ENCODE peak calls at places on chromosomes 3 and 15, in nine cellular contexts. One of them, this sample, is unnamed.
A peak's percentile ranks its signal among the peaks of the same experiment; 100 is the strongest.

GRCh38 chr3:13557417-13557816 is 8.5 kb downstream of the FBLN2 start:
- DNase-seq in NCI-H1694 treated with DMSO at 0.1 percent for 48 hours: no peak
- DNase-seq in neuronal stem cell: no peak
- DNase-seq in kidney glomerular epithelial cell: no peak
- DNase-seq in hypothalamus: no peak
- DNase-seq in CD8-positive, alpha-beta T cell: no peak
- DNase-seq in foreskin fibroblast: no peak
- DNase-seq in mammary epithelial cell: no peak
- DNase-seq in CD4-positive, alpha-beta T cell: no peak
- DNase-seq in this sample: no peak

GRCh38 chr3:100753846-100754245 is 44.6 kb downstream of the TFG start:
- DNase-seq in NCI-H1694 treated with DMSO at 0.1 percent for 48 hours: no peak
- DNase-seq in neuronal stem cell: no peak
- DNase-seq in kidney glomerular epithelial cell: no peak
- DNase-seq in hypothalamus: no peak
- DNase-seq in CD8-positive, alpha-beta T cell: no peak
- DNase-seq in foreskin fibroblast: no peak
- DNase-seq in mammary epithelial cell: no peak
- DNase-seq in CD4-positive, alpha-beta T cell: no peak
- DNase-seq in this sample: peak; percentile 43

GRCh38 chr3:32391643-32392529 is at the start of gene CMTM7:
- DNase-seq in NCI-H1694 treated with DMSO at 0.1 percent for 48 hours: no peak
- DNase-seq in neuronal stem cell: peak; percentile 43
- DNase-seq in kidney glomerular epithelial cell: peak; percentile 22
- DNase-seq in hypothalamus: peak; percentile 22
- DNase-seq in CD8-positive, alpha-beta T cell: peak; percentile 64
- DNase-seq in foreskin fibroblast: peak; percentile 67
- DNase-seq in mammary epithelial cell: peak; percentile 80
- DNase-seq in CD4-positive, alpha-beta T cell: peak; percentile 56
- DNase-seq in this sample: peak; percentile 35

GRCh38 chr15:52440414-52440813 is 88.3 kb downstream of the MYO5A start:
- DNase-seq in NCI-H1694 treated with DMSO at 0.1 percent for 48 hours: no peak
- DNase-seq in neuronal stem cell: no peak
- DNase-seq in kidney glomerular epithelial cell: peak; percentile 32
- DNase-seq in hypothalamus: no peak
- DNase-seq in CD8-positive, alpha-beta T cell: no peak
- DNase-seq in foreskin fibroblast: no peak
- DNase-seq in mammary epithelial cell: peak; percentile 86
- DNase-seq in CD4-positive, alpha-beta T cell: no peak
- DNase-seq in this sample: peak; percentile 42

GRCh38 chr15:88256261-88257230 is at the start of gene NTRK3:
- DNase-seq in NCI-H1694 treated with DMSO at 0.1 percent for 48 hours: peak; percentile 15
- DNase-seq in neuronal stem cell: peak; percentile 42
- DNase-seq in kidney glomerular epithelial cell: peak; percentile 4
- DNase-seq in hypothalamus: peak; percentile 71
- DNase-seq in CD8-positive, alpha-beta T cell: no peak
- DNase-seq in foreskin fibroblast: no peak
- DNase-seq in mammary epithelial cell: peak; percentile 7
- DNase-seq in CD4-positive, alpha-beta T cell: no peak
- DNase-seq in this sample: no peak

GRCh38 chr15:78907577-78907976 is 34.9 kb downstream of the MORF4L1 start:
- DNase-seq in NCI-H1694 treated with DMSO at 0.1 percent for 48 hours: no peak
- DNase-seq in neuronal stem cell: peak; percentile 12
- DNase-seq in kidney glomerular epithelial cell: no peak
- DNase-seq in hypothalamus: no peak
- DNase-seq in CD8-positive, alpha-beta T cell: no peak
- DNase-seq in foreskin fibroblast: no peak
- DNase-seq in mammary epithelial cell: no peak
- DNase-seq in CD4-positive, alpha-beta T cell: no peak
- DNase-seq in this sample: no peak

GRCh38 chr3:197912770-197913476 is 37.1 kb upstream of the RPL35A start:
- DNase-seq in NCI-H1694 treated with DMSO at 0.1 percent for 48 hours: no peak
- DNase-seq in neuronal stem cell: no peak
- DNase-seq in kidney glomerular epithelial cell: peak; percentile 60
- DNase-seq in hypothalamus: no peak
- DNase-seq in CD8-positive, alpha-beta T cell: no peak
- DNase-seq in foreskin fibroblast: no peak
- DNase-seq in mammary epithelial cell: no peak
- DNase-seq in CD4-positive, alpha-beta T cell: no peak
- DNase-seq in this sample: no peak

GRCh38 chr15:49045691-49046112 is 544 bp downstream of the SECISBP2L start:
- DNase-seq in NCI-H1694 treated with DMSO at 0.1 percent for 48 hours: no peak
- DNase-seq in neuronal stem cell: no peak
- DNase-seq in kidney glomerular epithelial cell: peak; percentile 67
- DNase-seq in hypothalamus: no peak
- DNase-seq in CD8-positive, alpha-beta T cell: no peak
- DNase-seq in foreskin fibroblast: no peak
- DNase-seq in mammary epithelial cell: peak; percentile 46
- DNase-seq in CD4-positive, alpha-beta T cell: no peak
- DNase-seq in this sample: peak; percentile 21

GRCh38 chr3:61589856-61590255 is 28.5 kb downstream of the PTPRG start:
- DNase-seq in NCI-H1694 treated with DMSO at 0.1 percent for 48 hours: no peak
- DNase-seq in neuronal stem cell: no peak
- DNase-seq in kidney glomerular epithelial cell: no peak
- DNase-seq in hypothalamus: no peak
- DNase-seq in CD8-positive, alpha-beta T cell: no peak
- DNase-seq in foreskin fibroblast: peak; percentile 70
- DNase-seq in mammary epithelial cell: peak; percentile 85
- DNase-seq in CD4-positive, alpha-beta T cell: no peak
- DNase-seq in this sample: peak; percentile 82

GRCh38 chr3:146709969-146710368 is 104.8 kb upstream of the PLSCR5 start:
- DNase-seq in NCI-H1694 treated with DMSO at 0.1 percent for 48 hours: no peak
- DNase-seq in neuronal stem cell: no peak
- DNase-seq in kidney glomerular epithelial cell: no peak
- DNase-seq in hypothalamus: no peak
- DNase-seq in CD8-positive, alpha-beta T cell: no peak
- DNase-seq in foreskin fibroblast: no peak
- DNase-seq in mammary epithelial cell: peak; percentile 10
- DNase-seq in CD4-positive, alpha-beta T cell: no peak
- DNase-seq in this sample: no peak

GRCh38 chr15:48625126-48625525 is 20.4 kb downstream of the FBN1 start:
- DNase-seq in NCI-H1694 treated with DMSO at 0.1 percent for 48 hours: no peak
- DNase-seq in neuronal stem cell: no peak
- DNase-seq in kidney glomerular epithelial cell: peak; percentile 47
- DNase-seq in hypothalamus: no peak
- DNase-seq in CD8-positive, alpha-beta T cell: no peak
- DNase-seq in foreskin fibroblast: no peak
- DNase-seq in mammary epithelial cell: no peak
- DNase-seq in CD4-positive, alpha-beta T cell: no peak
- DNase-seq in this sample: no peak

GRCh38 chr3:106121491-106122289 is 252.9 kb upstream of the CBLB start:
- DNase-seq in NCI-H1694 treated with DMSO at 0.1 percent for 48 hours: no peak
- DNase-seq in neuronal stem cell: no peak
- DNase-seq in kidney glomerular epithelial cell: no peak
- DNase-seq in hypothalamus: no peak
- DNase-seq in CD8-positive, alpha-beta T cell: no peak
- DNase-seq in foreskin fibroblast: no peak
- DNase-seq in mammary epithelial cell: no peak
- DNase-seq in CD4-positive, alpha-beta T cell: no peak
- DNase-seq in this sample: no peak

GRCh38 chr3:112492124-112492523 is 7.1 kb downstream of the BTLA start:
- DNase-seq in NCI-H1694 treated with DMSO at 0.1 percent for 48 hours: no peak
- DNase-seq in neuronal stem cell: no peak
- DNase-seq in kidney glomerular epithelial cell: no peak
- DNase-seq in hypothalamus: no peak
- DNase-seq in CD8-positive, alpha-beta T cell: no peak
- DNase-seq in foreskin fibroblast: no peak
- DNase-seq in mammary epithelial cell: no peak
- DNase-seq in CD4-positive, alpha-beta T cell: no peak
- DNase-seq in this sample: no peak

GRCh38 chr3:69200384-69201068 is 78.1 kb upstream of the LMOD3 start:
- DNase-seq in NCI-H1694 treated with DMSO at 0.1 percent for 48 hours: no peak
- DNase-seq in neuronal stem cell: peak; percentile 12
- DNase-seq in kidney glomerular epithelial cell: peak; percentile 81
- DNase-seq in hypothalamus: no peak
- DNase-seq in CD8-positive, alpha-beta T cell: no peak
- DNase-seq in foreskin fibroblast: peak; percentile 48
- DNase-seq in mammary epithelial cell: peak; percentile 83
- DNase-seq in CD4-positive, alpha-beta T cell: no peak
- DNase-seq in this sample: peak; percentile 19

GRCh38 chr3:70982274-70982673 is 601.3 kb downstream of the FOXP1 start:
- DNase-seq in NCI-H1694 treated with DMSO at 0.1 percent for 48 hours: no peak
- DNase-seq in neuronal stem cell: no peak
- DNase-seq in kidney glomerular epithelial cell: no peak
- DNase-seq in hypothalamus: no peak
- DNase-seq in CD8-positive, alpha-beta T cell: no peak
- DNase-seq in foreskin fibroblast: no peak
- DNase-seq in mammary epithelial cell: no peak
- DNase-seq in CD4-positive, alpha-beta T cell: no peak
- DNase-seq in this sample: no peak

GRCh38 chr15:81222007-81222406 is 25.3 kb downstream of the IL16 start:
- DNase-seq in NCI-H1694 treated with DMSO at 0.1 percent for 48 hours: no peak
- DNase-seq in neuronal stem cell: no peak
- DNase-seq in kidney glomerular epithelial cell: no peak
- DNase-seq in hypothalamus: no peak
- DNase-seq in CD8-positive, alpha-beta T cell: no peak
- DNase-seq in foreskin fibroblast: no peak
- DNase-seq in mammary epithelial cell: no peak
- DNase-seq in CD4-positive, alpha-beta T cell: no peak
- DNase-seq in this sample: no peak

GRCh38 chr3:43190682-43191081 is 84.8 kb upstream of the POMGNT2 start:
- DNase-seq in NCI-H1694 treated with DMSO at 0.1 percent for 48 hours: no peak
- DNase-seq in neuronal stem cell: no peak
- DNase-seq in kidney glomerular epithelial cell: no peak
- DNase-seq in hypothalamus: no peak
- DNase-seq in CD8-positive, alpha-beta T cell: no peak
- DNase-seq in foreskin fibroblast: peak; percentile 79
- DNase-seq in mammary epithelial cell: no peak
- DNase-seq in CD4-positive, alpha-beta T cell: no peak
- DNase-seq in this sample: peak; percentile 91

GRCh38 chr15:71443538-71443937 is 328.3 kb downstream of the THSD4 start:
- DNase-seq in NCI-H1694 treated with DMSO at 0.1 percent for 48 hours: peak; percentile 12
- DNase-seq in neuronal stem cell: peak; percentile 50
- DNase-seq in kidney glomerular epithelial cell: peak; percentile 52
- DNase-seq in hypothalamus: no peak
- DNase-seq in CD8-positive, alpha-beta T cell: peak; percentile 22
- DNase-seq in foreskin fibroblast: peak; percentile 38
- DNase-seq in mammary epithelial cell: no peak
- DNase-seq in CD4-positive, alpha-beta T cell: peak; percentile 7
- DNase-seq in this sample: peak; percentile 51

GRCh38 chr3:140420621-140421357 is 257.1 kb upstream of the TRIM42 start:
- DNase-seq in NCI-H1694 treated with DMSO at 0.1 percent for 48 hours: no peak
- DNase-seq in neuronal stem cell: no peak
- DNase-seq in kidney glomerular epithelial cell: peak; percentile 68
- DNase-seq in hypothalamus: no peak
- DNase-seq in CD8-positive, alpha-beta T cell: no peak
- DNase-seq in foreskin fibroblast: peak; percentile 22
- DNase-seq in mammary epithelial cell: no peak
- DNase-seq in CD4-positive, alpha-beta T cell: no peak
- DNase-seq in this sample: peak; percentile 32

GRCh38 chr3:38149701-38150100 is 11.2 kb downstream of the MYD88 start:
- DNase-seq in NCI-H1694 treated with DMSO at 0.1 percent for 48 hours: no peak
- DNase-seq in neuronal stem cell: no peak
- DNase-seq in kidney glomerular epithelial cell: no peak
- DNase-seq in hypothalamus: no peak
- DNase-seq in CD8-positive, alpha-beta T cell: no peak
- DNase-seq in foreskin fibroblast: no peak
- DNase-seq in mammary epithelial cell: no peak
- DNase-seq in CD4-positive, alpha-beta T cell: no peak
- DNase-seq in this sample: no peak